ENCODE peak calls at places on chromosomes 1 and 21, in five cellular contexts. X, F, G, C and M are unnamed samples.

GRCh38 chr1:205458777-205459566 is 3.1 kb upstream of the BLACAT1 start:
- DNase-seq in X (peak; percentile 58), F (peak; percentile 75), G (peak; percentile 34), C (peak; percentile 63), M (peak; percentile 76)

GRCh38 chr1:244836135-244836521 is 670 bp downstream of the COX20 start:
- DNase-seq in X (peak; percentile 47), F (peak; percentile 50), G (no peak), C (peak; percentile 53), M (peak; percentile 51)

GRCh38 chr1:183736391-183736790 is 68.5 kb upstream of the RGL1 start:
- DNase-seq in X (no peak), F (no peak), G (no peak), C (no peak), M (no peak)

GRCh38 chr1:101506541-101507164 is 269.8 kb downstream of the S1PR1 start:
- DNase-seq in X (peak; percentile 31), F (peak; percentile 68), G (peak; percentile 35), C (peak; percentile 49), M (peak; percentile 36)

GRCh38 chr1:45721207-45721606 is 29.2 kb downstream of the IPP start:
- DNase-seq in X (peak; percentile 61), F (no peak), G (no peak), C (peak; percentile 35), M (no peak)

GRCh38 chr21:43337901-43338655 is 88.9 kb downstream of the SIK1 start:
- DNase-seq in X (no peak), F (no peak), G (no peak), C (no peak), M (no peak)

GRCh38 chr1:55375617-55376258 is 160.6 kb upstream of the USP24 start:
- DNase-seq in X (peak; percentile 47), F (peak; percentile 58), G (no peak), C (peak; percentile 74), M (peak; percentile 65)

GRCh38 chr1:230172016-230172356 is 104.9 kb downstream of the GALNT2 start:
- DNase-seq in X (no peak), F (no peak), G (no peak), C (no peak), M (no peak)

GRCh38 chr1:34842952-34843371 is 16.6 kb downstream of the SMIM12 start:
- DNase-seq in X (no peak), F (no peak), G (no peak), C (no peak), M (no peak)

GRCh38 chr1:151501474-151501873 is 9.7 kb upstream of the CGN start:
- DNase-seq in X (no peak), F (peak; percentile 35), G (no peak), C (no peak), M (no peak)

GRCh38 chr21:31860851-31861250 is 12.0 kb upstream of the HUNK start:
- DNase-seq in X (no peak), F (no peak), G (no peak), C (no peak), M (no peak)

GRCh38 chr1:183180213-183180612 is 5.9 kb upstream of the LAMC2 start:
- DNase-seq in X (peak; percentile 85), F (peak; percentile 35), G (no peak), C (peak; percentile 95), M (no peak)

GRCh38 chr21:37358392-37358791 is 8.2 kb upstream of the DYRK1A start:
- DNase-seq in X (no peak), F (no peak), G (no peak), C (no peak), M (no peak)

GRCh38 chr1:231200417-231201031 is 38.7 kb downstream of the TRIM67 start:
- DNase-seq in X (peak; percentile 32), F (no peak), G (no peak), C (peak; percentile 27), M (no peak)

GRCh38 chr1:12475947-12476346 is 142.1 kb downstream of the DHRS3 start:
- DNase-seq in X (peak; percentile 25), F (peak; percentile 73), G (no peak), C (peak; percentile 53), M (no peak)

GRCh38 chr1:207805841-207806421 is 54.1 kb downstream of the CD46 start:
- DNase-seq in X (peak; percentile 98), F (peak; percentile 94), G (no peak), C (peak; percentile 96), M (no peak)

GRCh38 chr1:224211262-224211962 is 28.4 kb downstream of the DEGS1 start:
- DNase-seq in X (peak; percentile 87), F (peak; percentile 94), G (no peak), C (peak; percentile 80), M (no peak)

GRCh38 chr1:113684153-113684541 is 75.1 kb downstream of the PHTF1 start:
- DNase-seq in X (peak; percentile 82), F (no peak), G (no peak), C (peak; percentile 73), M (no peak)

GRCh38 chr1:247456914-247457638 is 828 bp downstream of the OR2B11 start:
- DNase-seq in X (no peak), F (no peak), G (no peak), C (no peak), M (no peak)

GRCh38 chr1:181726608-181727007 is 243.3 kb downstream of the CACNA1E start:
- DNase-seq in X (no peak), F (no peak), G (no peak), C (no peak), M (no peak)

GRCh38 chr1:38451541-38451993 is 405.0 kb upstream of the POU3F1 start:
- DNase-seq in X (peak; percentile 30), F (no peak), G (no peak), C (no peak), M (no peak)

GRCh38 chr1:72037745-72038343 is 244.5 kb downstream of the NEGR1 start:
- DNase-seq in X (peak; percentile 49), F (peak; percentile 67), G (no peak), C (peak; percentile 62), M (peak; percentile 72)

GRCh38 chr21:29208666-29209059 is 78.2 kb downstream of the MAP3K7CL start:
- DNase-seq in X (peak; percentile 93), F (peak; percentile 78), G (no peak), C (peak; percentile 84), M (no peak)

GRCh38 chr1:180165096-180165495 is 10.4 kb downstream of the QSOX1 start:
- DNase-seq in X (no peak), F (no peak), G (no peak), C (no peak), M (no peak)

GRCh38 chr1:114757455-114758250 is at the start of gene CSDE1:
- DNase-seq in X (peak; percentile 99), F (peak; percentile 98), G (peak; percentile 97), C (peak; percentile 99), M (peak; percentile 97)

GRCh38 chr1:1058921-1059493 is 15.1 kb downstream of the RNF223 start:
- DNase-seq in X (no peak), F (peak; percentile 48), G (peak; percentile 35), C (no peak), M (peak; percentile 72)

GRCh38 chr1:199979071-199979470 is 48.4 kb upstream of the NR5A2 start:
- DNase-seq in X (no peak), F (no peak), G (no peak), C (no peak), M (no peak)

GRCh38 chr1:208270679-208271111 is 26.5 kb upstream of the PLXNA2 start:
- DNase-seq in X (no peak), F (no peak), G (no peak), C (no peak), M (no peak)

GRCh38 chr1:163650624-163651023 is 328.9 kb downstream of the NUF2 start:
- DNase-seq in X (no peak), F (no peak), G (no peak), C (no peak), M (peak; percentile 15)

GRCh38 chr21:14523234-14523633 is 22.9 kb downstream of the SAMSN1 start:
- DNase-seq in X (no peak), F (no peak), G (no peak), C (no peak), M (no peak)

GRCh38 chr1:90778487-90778886 is 61.4 kb upstream of the BARHL2 start:
- DNase-seq in X (no peak), F (no peak), G (no peak), C (no peak), M (peak; percentile 2)

GRCh38 chr1:152870831-152871730 is 7.0 kb upstream of the SMCP start:
- DNase-seq in X (peak; percentile 1), F (peak; percentile 82), G (no peak), C (peak; percentile 10), M (peak; percentile 53)

GRCh38 chr1:182752827-182753104 is 36.8 kb upstream of the NPL start:
- DNase-seq in X (no peak), F (no peak), G (no peak), C (no peak), M (no peak)

GRCh38 chr1:47686731-47687617 is 249.1 kb downstream of the FOXD2 start:
- DNase-seq in X (no peak), F (no peak), G (no peak), C (no peak), M (no peak)

GRCh38 chr1:228349701-228350171 is 56.9 kb downstream of the TRIM11 start:
- DNase-seq in X (no peak), F (no peak), G (no peak), C (no peak), M (no peak)
- H3K4me3 ChIP-seq in X (no peak overlapping the region), F (no peak overlapping the region), G (no peak overlapping the region), C (no peak overlapping the region), M (no peak overlapping the region)

DNA sequence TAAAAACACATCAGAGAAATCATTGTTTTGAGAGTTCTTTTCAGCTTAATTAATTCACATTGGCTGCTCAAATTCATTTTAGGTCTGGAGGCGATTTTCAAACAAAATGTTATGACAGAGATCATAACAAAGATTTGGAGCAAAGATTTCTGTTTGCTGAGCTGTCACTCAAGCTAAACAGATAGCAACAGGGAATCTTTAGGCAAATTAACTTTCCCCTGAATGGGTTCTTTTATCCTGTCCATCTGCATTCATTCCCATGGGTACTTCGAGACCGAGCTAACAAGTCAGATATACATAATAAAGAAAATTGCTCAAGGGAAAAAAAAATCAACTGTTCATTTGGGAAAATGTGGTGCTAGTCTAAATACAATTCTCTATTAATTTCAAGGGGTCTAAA is 30.2 kb upstream of the CA6 start:
- DNase-seq in X (no peak), F (no peak), G (no peak), C (no peak), M (peak; percentile 52)
- H3K4me1 ChIP-seq in X (no peaks in the 10 kb centered on the region), F (no peaks in the 10 kb centered on the region), G (peaks cover 36% of the 10 kb centered on the region), C (no peaks in the 10 kb centered on the region), M (peaks cover 25% of the 10 kb centered on the region)

GRCh38 chr1:156438278-156438987 is 62.1 kb downstream of the MEF2D start:
- DNase-seq in X (peak; percentile 58), F (no peak), G (no peak), C (no peak), M (no peak)
- H3K27me3 ChIP-seq in X (peaks cover 93% of the 10 kb centered on the region), F (peaks cover 86% of the 10 kb centered on the region), G (peaks cover 78% of the 10 kb centered on the region), C (peaks cover 87% of the 10 kb centered on the region), M (peaks cover 99% of the 10 kb centered on the region)

DNA sequence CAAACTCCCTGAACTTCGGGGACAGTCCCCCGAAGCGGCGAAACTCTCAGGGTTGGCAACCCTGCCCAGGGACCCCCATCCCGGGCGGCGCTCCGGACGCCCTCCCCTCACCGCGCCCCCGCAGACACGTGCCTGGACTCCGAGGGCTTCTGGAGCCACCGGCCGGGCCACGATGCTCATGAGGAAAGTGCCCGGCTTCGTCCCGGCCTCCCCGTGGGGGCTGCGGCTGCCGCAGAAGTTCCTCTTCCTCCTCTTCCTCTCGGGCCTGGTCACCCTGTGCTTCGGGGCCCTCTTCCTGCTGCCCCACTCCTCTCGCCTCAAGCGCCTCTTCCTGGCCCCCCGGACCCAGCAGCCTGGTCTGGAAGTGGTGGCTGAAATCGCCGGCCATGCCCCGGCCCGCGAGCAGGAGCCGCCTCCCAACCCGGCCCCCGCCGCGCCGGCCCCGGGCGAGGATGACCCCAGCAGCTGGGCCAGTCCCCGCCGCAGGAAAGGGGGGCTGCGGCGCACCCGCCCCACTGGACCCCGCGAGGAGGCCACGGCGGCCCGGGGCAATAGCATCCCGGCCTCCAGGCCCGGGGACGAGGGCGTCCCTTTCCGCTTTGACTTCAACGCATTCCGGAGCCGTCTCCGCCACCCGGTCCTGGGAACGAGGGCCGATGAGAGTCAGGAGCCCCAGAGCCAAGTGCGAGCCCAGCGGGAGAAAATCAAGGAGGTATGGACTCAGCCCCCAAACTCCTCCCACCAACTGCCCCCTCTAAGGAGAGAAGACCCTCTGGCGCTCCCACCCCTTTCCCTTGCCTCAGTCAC is 1.2 kb downstream of the MAN1C1 start:
- DNase-seq in X (no peak), F (no peak), G (no peak), C (no peak), M (peak; percentile 22)
- H3K4me3 ChIP-seq in X (peak overlapping the region; percentile 69), F (peak overlapping the region; percentile 51), G (peak overlapping the region; percentile 57), C (peak overlapping the region; percentile 64), M (peak overlapping the region; percentile 21)